ENCODE peak calls at places on chromosomes 12 and 14, in eight cellular contexts. One of them, this sample, is unnamed.

GRCh38 chr14:52351561-52352491 is 37.7 kb downstream of the PTGER2 start:
- DNase-seq in stimulated activated CD4-positive, alpha-beta T cell treated with anti-CD3 and anti-CD28 coated beads, Interleukin-2, amount 100 ng/mL, for 24 hours: peak; percentile 35
- DNase-seq in kidney tubule cell: peak; percentile 87
- DNase-seq in globus pallidus: no peak
- DNase-seq in heart right ventricle: no peak
- DNase-seq in A673: no peak
- DNase-seq in left cardiac atrium: no peak
- DNase-seq in activated CD4-positive, alpha-beta T cell treated with anti-CD3 and anti-CD28 coated beads for 1 hour: no peak
- DNase-seq in this sample: no peak

GRCh38 chr14:99127651-99128167 is 144.3 kb downstream of the BCL11B start:
- DNase-seq in globus pallidus: no peak
- DNase-seq in stimulated activated CD4-positive, alpha-beta T cell treated with anti-CD3 and anti-CD28 coated beads, Interleukin-2, amount 100 ng/mL, for 24 hours: no peak
- DNase-seq in activated CD4-positive, alpha-beta T cell treated with anti-CD3 and anti-CD28 coated beads for 1 hour: no peak
- DNase-seq in heart right ventricle: no peak
- DNase-seq in left cardiac atrium: peak; percentile 53
- DNase-seq in A673: no peak
- DNase-seq in kidney tubule cell: peak; percentile 48
- DNase-seq in this sample: no peak

GRCh38 chr14:33118653-33119052 is 180.0 kb downstream of the NPAS3 start:
- DNase-seq in left cardiac atrium: no peak
- DNase-seq in heart right ventricle: no peak
- DNase-seq in kidney tubule cell: no peak
- DNase-seq in globus pallidus: no peak
- DNase-seq in stimulated activated CD4-positive, alpha-beta T cell treated with anti-CD3 and anti-CD28 coated beads, Interleukin-2, amount 100 ng/mL, for 24 hours: no peak
- DNase-seq in A673: peak; percentile 44
- DNase-seq in activated CD4-positive, alpha-beta T cell treated with anti-CD3 and anti-CD28 coated beads for 1 hour: no peak
- DNase-seq in this sample: peak; percentile 78

GRCh38 chr12:126337556-126337955 is 1272.3 kb downstream of the AACS start:
- DNase-seq in stimulated activated CD4-positive, alpha-beta T cell treated with anti-CD3 and anti-CD28 coated beads, Interleukin-2, amount 100 ng/mL, for 24 hours: no peak
- DNase-seq in A673: peak; percentile 80
- DNase-seq in globus pallidus: no peak
- DNase-seq in heart right ventricle: no peak
- DNase-seq in left cardiac atrium: no peak
- DNase-seq in kidney tubule cell: peak; percentile 8
- DNase-seq in activated CD4-positive, alpha-beta T cell treated with anti-CD3 and anti-CD28 coated beads for 1 hour: no peak
- DNase-seq in this sample: no peak

GRCh38 chr14:53927171-53927570 is 29.5 kb downstream of the BMP4 start:
- DNase-seq in stimulated activated CD4-positive, alpha-beta T cell treated with anti-CD3 and anti-CD28 coated beads, Interleukin-2, amount 100 ng/mL, for 24 hours: no peak
- DNase-seq in activated CD4-positive, alpha-beta T cell treated with anti-CD3 and anti-CD28 coated beads for 1 hour: no peak
- DNase-seq in left cardiac atrium: no peak
- DNase-seq in kidney tubule cell: peak; percentile 28
- DNase-seq in globus pallidus: no peak
- DNase-seq in heart right ventricle: no peak
- DNase-seq in A673: no peak
- DNase-seq in this sample: no peak

GRCh38 chr12:42262271-42262670 is 24.2 kb upstream of the YAF2 start:
- DNase-seq in left cardiac atrium: no peak
- DNase-seq in activated CD4-positive, alpha-beta T cell treated with anti-CD3 and anti-CD28 coated beads for 1 hour: no peak
- DNase-seq in A673: no peak
- DNase-seq in stimulated activated CD4-positive, alpha-beta T cell treated with anti-CD3 and anti-CD28 coated beads, Interleukin-2, amount 100 ng/mL, for 24 hours: no peak
- DNase-seq in globus pallidus: no peak
- DNase-seq in kidney tubule cell: no peak
- DNase-seq in heart right ventricle: no peak
- DNase-seq in this sample: no peak

GRCh38 chr14:104694991-104695659 is 5.7 kb downstream of the INF2 start:
- DNase-seq in kidney tubule cell: no peak
- DNase-seq in A673: peak; percentile 41
- DNase-seq in heart right ventricle: no peak
- DNase-seq in globus pallidus: no peak
- DNase-seq in stimulated activated CD4-positive, alpha-beta T cell treated with anti-CD3 and anti-CD28 coated beads, Interleukin-2, amount 100 ng/mL, for 24 hours: no peak
- DNase-seq in left cardiac atrium: no peak
- DNase-seq in activated CD4-positive, alpha-beta T cell treated with anti-CD3 and anti-CD28 coated beads for 1 hour: no peak
- DNase-seq in this sample: no peak

GRCh38 chr12:8553088-8553627 is 12.5 kb upstream of the CLEC4E start:
- DNase-seq in globus pallidus: no peak
- DNase-seq in left cardiac atrium: no peak
- DNase-seq in heart right ventricle: no peak
- DNase-seq in kidney tubule cell: peak; percentile 16
- DNase-seq in A673: no peak
- DNase-seq in stimulated activated CD4-positive, alpha-beta T cell treated with anti-CD3 and anti-CD28 coated beads, Interleukin-2, amount 100 ng/mL, for 24 hours: no peak
- DNase-seq in activated CD4-positive, alpha-beta T cell treated with anti-CD3 and anti-CD28 coated beads for 1 hour: no peak
- DNase-seq in this sample: peak; percentile 19

GRCh38 chr14:49955013-49955412 is 62.1 kb downstream of the ARF6 start:
- DNase-seq in kidney tubule cell: peak; percentile 78
- DNase-seq in globus pallidus: no peak
- DNase-seq in stimulated activated CD4-positive, alpha-beta T cell treated with anti-CD3 and anti-CD28 coated beads, Interleukin-2, amount 100 ng/mL, for 24 hours: no peak
- DNase-seq in heart right ventricle: no peak
- DNase-seq in activated CD4-positive, alpha-beta T cell treated with anti-CD3 and anti-CD28 coated beads for 1 hour: no peak
- DNase-seq in A673: no peak
- DNase-seq in left cardiac atrium: no peak
- DNase-seq in this sample: no peak

GRCh38 chr14:103143535-103143934 is 20.3 kb downstream of the TNFAIP2 start:
- DNase-seq in globus pallidus: no peak
- DNase-seq in A673: no peak
- DNase-seq in activated CD4-positive, alpha-beta T cell treated with anti-CD3 and anti-CD28 coated beads for 1 hour: no peak
- DNase-seq in kidney tubule cell: peak; percentile 58
- DNase-seq in left cardiac atrium: no peak
- DNase-seq in heart right ventricle: no peak
- DNase-seq in stimulated activated CD4-positive, alpha-beta T cell treated with anti-CD3 and anti-CD28 coated beads, Interleukin-2, amount 100 ng/mL, for 24 hours: no peak
- DNase-seq in this sample: no peak

GRCh38 chr14:103103461-103104388 is 9.2 kb downstream of the EXOC3L4 start:
- DNase-seq in kidney tubule cell: peak; percentile 80
- DNase-seq in activated CD4-positive, alpha-beta T cell treated with anti-CD3 and anti-CD28 coated beads for 1 hour: no peak
- DNase-seq in A673: peak; percentile 85
- DNase-seq in stimulated activated CD4-positive, alpha-beta T cell treated with anti-CD3 and anti-CD28 coated beads, Interleukin-2, amount 100 ng/mL, for 24 hours: no peak
- DNase-seq in left cardiac atrium: peak; percentile 71
- DNase-seq in globus pallidus: no peak
- DNase-seq in heart right ventricle: peak; percentile 59
- DNase-seq in this sample: peak; percentile 80

GRCh38 chr14:103030741-103031565 is 26.4 kb downstream of the CDC42BPB start:
- DNase-seq in activated CD4-positive, alpha-beta T cell treated with anti-CD3 and anti-CD28 coated beads for 1 hour: no peak
- DNase-seq in stimulated activated CD4-positive, alpha-beta T cell treated with anti-CD3 and anti-CD28 coated beads, Interleukin-2, amount 100 ng/mL, for 24 hours: no peak
- DNase-seq in A673: no peak
- DNase-seq in heart right ventricle: no peak
- DNase-seq in left cardiac atrium: no peak
- DNase-seq in kidney tubule cell: no peak
- DNase-seq in globus pallidus: no peak
- DNase-seq in this sample: no peak

GRCh38 chr14:104729835-104730181 is 5.8 kb downstream of the ADSS1 start:
- DNase-seq in globus pallidus: no peak
- DNase-seq in heart right ventricle: no peak
- DNase-seq in activated CD4-positive, alpha-beta T cell treated with anti-CD3 and anti-CD28 coated beads for 1 hour: no peak
- DNase-seq in left cardiac atrium: no peak
- DNase-seq in stimulated activated CD4-positive, alpha-beta T cell treated with anti-CD3 and anti-CD28 coated beads, Interleukin-2, amount 100 ng/mL, for 24 hours: no peak
- DNase-seq in A673: no peak
- DNase-seq in kidney tubule cell: no peak
- DNase-seq in this sample: no peak

GRCh38 chr12:115194857-115195256 is 510.9 kb upstream of the TBX3 start:
- DNase-seq in heart right ventricle: no peak
- DNase-seq in stimulated activated CD4-positive, alpha-beta T cell treated with anti-CD3 and anti-CD28 coated beads, Interleukin-2, amount 100 ng/mL, for 24 hours: no peak
- DNase-seq in activated CD4-positive, alpha-beta T cell treated with anti-CD3 and anti-CD28 coated beads for 1 hour: no peak
- DNase-seq in A673: no peak
- DNase-seq in globus pallidus: no peak
- DNase-seq in kidney tubule cell: no peak
- DNase-seq in left cardiac atrium: no peak
- DNase-seq in this sample: no peak

GRCh38 chr14:95497561-95498011 is 18.9 kb downstream of the SYNE3 start:
- DNase-seq in heart right ventricle: no peak
- DNase-seq in activated CD4-positive, alpha-beta T cell treated with anti-CD3 and anti-CD28 coated beads for 1 hour: no peak
- DNase-seq in kidney tubule cell: no peak
- DNase-seq in stimulated activated CD4-positive, alpha-beta T cell treated with anti-CD3 and anti-CD28 coated beads, Interleukin-2, amount 100 ng/mL, for 24 hours: no peak
- DNase-seq in globus pallidus: no peak
- DNase-seq in A673: no peak
- DNase-seq in left cardiac atrium: no peak
- DNase-seq in this sample: no peak

GRCh38 chr12:101859664-101860607 is 17.4 kb upstream of the DRAM1 start:
- DNase-seq in activated CD4-positive, alpha-beta T cell treated with anti-CD3 and anti-CD28 coated beads for 1 hour: no peak
- DNase-seq in heart right ventricle: no peak
- DNase-seq in kidney tubule cell: peak; percentile 36
- DNase-seq in globus pallidus: no peak
- DNase-seq in A673: no peak
- DNase-seq in stimulated activated CD4-positive, alpha-beta T cell treated with anti-CD3 and anti-CD28 coated beads, Interleukin-2, amount 100 ng/mL, for 24 hours: no peak
- DNase-seq in left cardiac atrium: no peak
- DNase-seq in this sample: no peak

GRCh38 chr12:51047655-51048540 is at the start of gene LETMD1:
- DNase-seq in activated CD4-positive, alpha-beta T cell treated with anti-CD3 and anti-CD28 coated beads for 1 hour: peak; percentile 83
- DNase-seq in A673: peak; percentile 99
- DNase-seq in kidney tubule cell: peak; percentile 98
- DNase-seq in stimulated activated CD4-positive, alpha-beta T cell treated with anti-CD3 and anti-CD28 coated beads, Interleukin-2, amount 100 ng/mL, for 24 hours: peak; percentile 90
- DNase-seq in left cardiac atrium: peak; percentile 95
- DNase-seq in globus pallidus: peak; percentile 99
- DNase-seq in heart right ventricle: peak; percentile 86
- DNase-seq in this sample: peak; percentile 98

GRCh38 chr12:57795354-57795753 is 12.8 kb downstream of the TSFM start:
- DNase-seq in globus pallidus: no peak
- DNase-seq in left cardiac atrium: no peak
- DNase-seq in stimulated activated CD4-positive, alpha-beta T cell treated with anti-CD3 and anti-CD28 coated beads, Interleukin-2, amount 100 ng/mL, for 24 hours: no peak
- DNase-seq in activated CD4-positive, alpha-beta T cell treated with anti-CD3 and anti-CD28 coated beads for 1 hour: no peak
- DNase-seq in A673: no peak
- DNase-seq in heart right ventricle: no peak
- DNase-seq in kidney tubule cell: peak; percentile 42
- DNase-seq in this sample: peak; percentile 27